ENCODE peak calls at places on chromosomes 6 and 20, in four cellular contexts. G is mesendoderm, T is IMR-90, A is HCT116. R is an unnamed sample. For H3K36me3, the result is how much of the 10 kb centered on the place peaks cover.

GRCh38 chr6:166420351-166420750 is 37.6 kb upstream of the MPC1 start:
- DNase-seq in A (no peak), G (no peak), T (peak), R (no peak)

GRCh38 chr6:132136976-132137375 is 185.8 kb upstream of the CCN2 start:
- DNase-seq in A (no peak), G (no peak), T (no peak), R (no peak)

GRCh38 chr6:67748521-67748920 is 886.6 kb upstream of the ADGRB3 start:
- DNase-seq in A (no peak), T (no peak), G (no peak), R (no peak)

GRCh38 chr20:43558412-43559146 is at the start of gene SGK2:
- DNase-seq in A (no peak), T (peak), G (peak), R (no peak)

GRCh38 chr6:168110437-168110836 is 31.4 kb upstream of the FRMD1 start:
- DNase-seq in G (no peak), T (no peak), A (no peak), R (no peak)

GRCh38 chr6:135030056-135030473 is 24.6 kb downstream of the HBS1L start:
- DNase-seq in G (no peak), T (no peak), A (no peak), R (no peak)

GRCh38 chr20:32040142-32040953 is 11.7 kb upstream of the HCK start:
- DNase-seq in T (no peak), A (no peak), G (no peak), R (no peak)

GRCh38 chr6:8995156-8995555 is 559.8 kb upstream of the SLC35B3 start:
- DNase-seq in A (no peak), T (no peak), G (no peak), R (no peak)

GRCh38 chr20:5222919-5223634 is 93.7 kb downstream of the PROKR2 start:
- DNase-seq in A (peak), G (peak), T (peak), R (peak)

GRCh38 chr20:40676870-40677269 is 12.2 kb downstream of the MAFB start:
- DNase-seq in T (no peak), G (no peak), A (no peak), R (no peak)

GRCh38 chr20:57680131-57680716 is 29.6 kb downstream of the PMEPA1 start:
- DNase-seq in G (no peak), T (no peak), A (no peak), R (no peak)

GRCh38 chr6:118650500-118651281 is 700 bp downstream of the CEP85L start:
- DNase-seq in T (peak), G (peak), A (no peak), R (no peak)

GRCh38 chr20:38217791-38218565 is 42.6 kb downstream of the KIAA1755 start:
- DNase-seq in A (peak), G (peak), T (peak), R (peak)

GRCh38 chr6:128204621-128205020 is 303.8 kb upstream of the THEMIS start:
- DNase-seq in A (no peak), T (no peak), G (peak), R (no peak)

GRCh38 chr20:34907616-34908469 is 31.4 kb downstream of the ACSS2 start:
- DNase-seq in G (no peak), T (peak), A (peak), R (no peak)

GRCh38 chr20:42483694-42484303 is 705.9 kb downstream of the PTPRT start:
- DNase-seq in T (no peak), G (peak), A (no peak), R (peak)

GRCh38 chr6:37051138-37052026 is 45.9 kb downstream of the FGD2 start:
- DNase-seq in G (peak), A (peak), T (peak), R (peak)

GRCh38 chr20:63821824-63822223 is 9.2 kb downstream of the ZBTB46 start:
- DNase-seq in A (no peak), T (no peak), G (no peak), R (no peak)

DNA sequence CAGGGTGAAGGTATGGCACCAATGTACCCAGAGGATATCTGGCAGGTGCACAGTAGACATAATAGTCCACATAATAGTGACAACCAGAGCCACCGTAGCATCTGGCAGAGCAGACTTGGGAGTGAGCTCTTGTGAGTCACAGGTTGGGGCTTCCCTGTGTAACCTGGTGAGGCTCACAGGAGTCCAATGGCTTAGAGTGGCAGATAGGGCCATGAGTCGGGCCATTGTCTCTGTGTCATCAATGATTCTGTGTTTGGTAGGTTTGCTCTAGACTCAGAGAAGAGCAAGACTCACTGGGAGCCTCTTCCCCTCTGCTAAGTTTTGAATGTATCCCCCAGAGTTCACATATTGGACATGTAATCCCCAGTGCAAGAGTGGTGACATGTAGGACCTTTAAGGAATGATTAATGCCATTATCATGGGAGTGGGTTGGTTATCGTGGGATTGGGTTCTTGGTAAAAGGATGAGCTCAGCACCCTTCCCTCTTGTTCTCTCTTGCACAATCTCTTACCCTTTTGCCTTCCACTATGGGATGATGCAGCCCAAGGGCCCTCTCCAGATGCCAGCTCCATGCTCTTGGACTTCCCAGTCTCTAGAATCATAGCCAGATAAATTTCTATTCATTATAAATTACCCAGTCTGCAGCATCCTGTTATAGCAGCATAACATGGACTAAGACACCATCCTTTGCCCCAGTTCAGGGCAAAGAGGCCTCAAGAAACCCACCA is 22.6 kb upstream of the SIRPA start:
- DNase-seq in T (no peak), A (no peak), G (no peak), R (no peak)
- H3K36me3 ChIP-seq in T (under half), A (under half), G (under half), R (under half)

GRCh38 chr6:136051140-136051775 is 198.9 kb downstream of the MTFR2 start:
- DNase-seq in G (no peak), A (no peak), T (peak), R (no peak)

GRCh38 chr6:136052046-136052445 is 198.1 kb downstream of the MTFR2 start:
- DNase-seq in G (no peak), T (no peak), A (no peak), R (no peak)

GRCh38 chr6:136050475-136050874 is 199.0 kb downstream of the PDE7B start:
- DNase-seq in G (no peak), A (no peak), T (no peak), R (no peak)
- H3K9ac ChIP-seq in G (no peak), A (no peak), T (peak), R (no peak)

GRCh38 chr6:593139-593906 is 63.6 kb downstream of the HUS1B start:
- DNase-seq in T (peak), A (peak), G (peak), R (no peak)
- H3K36me3 ChIP-seq in T (under half), A (under half), G (under half), R (under half)

DNA sequence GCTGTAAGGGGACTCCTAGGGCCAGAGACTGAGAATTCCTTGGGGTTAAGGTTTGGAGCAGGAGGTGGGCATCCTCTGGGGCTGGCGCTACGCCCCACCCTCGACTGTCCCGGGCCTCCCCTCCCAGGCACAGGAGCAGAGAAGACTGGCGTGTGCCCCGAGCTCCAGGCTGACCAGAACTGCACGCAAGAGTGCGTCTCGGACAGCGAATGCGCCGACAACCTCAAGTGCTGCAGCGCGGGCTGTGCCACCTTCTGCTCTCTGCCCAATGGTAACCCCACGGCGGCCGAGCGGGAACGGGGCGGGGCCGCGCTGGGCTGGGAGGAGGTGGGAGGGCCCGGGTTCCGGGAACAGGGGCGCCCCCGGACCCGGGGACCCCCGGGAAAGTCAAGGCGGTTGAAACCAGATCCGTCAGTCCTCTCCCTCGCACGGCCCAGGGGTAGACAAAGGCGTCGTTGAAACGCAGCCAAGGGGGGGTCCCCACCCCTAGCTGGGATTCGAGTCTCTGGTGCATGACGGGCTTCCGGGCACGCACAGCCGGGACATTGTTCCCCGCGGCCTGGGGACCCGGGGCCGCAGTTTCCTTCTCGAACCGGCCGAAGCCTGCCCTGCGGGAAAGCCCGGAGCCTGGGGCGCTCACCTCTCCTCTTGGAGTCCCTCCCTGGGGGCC is 844 bp downstream of the WFDC2 start:
- DNase-seq in A (no peak), G (peak), T (no peak), R (no peak)
- H3K9ac ChIP-seq in A (no peak), G (peak), T (no peak), R (peak)

R was measured in NT2/D1.